ENCODE peak calls at places on chromosomes 13 and 19, in six cellular contexts. Y is tibial artery, E is NAMALWA, Z is RPMI7951, M is dorsolateral prefrontal cortex, T is lower leg skin. B is an unnamed sample.
A peak's percentile ranks its signal among the peaks of the same experiment; 100 is the strongest.

GRCh38 chr13:47788844-47789243 is 212.2 kb downstream of the SUCLA2 start:
- DNase-seq in Z (no peak), Y (no peak), E (no peak), T (no peak), M (no peak), B (no peak)

GRCh38 chr19:41297628-41298326 is 12.2 kb upstream of the CCDC97 start:
- DNase-seq in M (no peak), Y (peak; percentile 70), E (peak; percentile 81), Z (no peak), T (no peak), B (no peak)

GRCh38 chr13:60000081-60000480 is 163.6 kb downstream of the DIAPH3 start:
- DNase-seq in M (no peak), Z (no peak), Y (no peak), T (no peak), E (no peak), B (no peak)

GRCh38 chr19:41740415-41741243 is 14.7 kb upstream of the CEACAM6 start:
- DNase-seq in E (no peak), T (no peak), Y (no peak), M (no peak), Z (no peak), B (no peak)

GRCh38 chr13:98155475-98156111 is 12.7 kb downstream of the FARP1 start:
- DNase-seq in E (no peak), T (no peak), M (no peak), Y (no peak), Z (peak; percentile 47), B (no peak)

GRCh38 chr13:79593611-79594275 is 112.8 kb downstream of the NDFIP2 start:
- DNase-seq in E (no peak), T (no peak), M (no peak), Y (no peak), Z (peak; percentile 94), B (no peak)

GRCh38 chr13:49220035-49220855 is at the start of gene MLNR:
- DNase-seq in Y (no peak), M (no peak), T (no peak), E (no peak), Z (peak; percentile 19), B (peak; percentile 32)

GRCh38 chr13:109698779-109699178 is 87.6 kb downstream of the IRS2 start:
- DNase-seq in T (no peak), M (no peak), Z (peak; percentile 55), Y (no peak), E (no peak), B (no peak)

GRCh38 chr19:1045247-1045603 is 5.3 kb downstream of the ABCA7 start:
- DNase-seq in Z (no peak), Y (no peak), E (peak; percentile 100), M (no peak), T (no peak), B (peak; percentile 46)

GRCh38 chr19:10639836-10640235 is 14.3 kb upstream of the ILF3 start:
- DNase-seq in Y (no peak), M (no peak), E (no peak), T (no peak), Z (no peak), B (no peak)

GRCh38 chr13:27960362-27961226 is 8.5 kb downstream of the CDX2 start:
- DNase-seq in Y (no peak), M (no peak), T (no peak), E (no peak), Z (peak; percentile 18), B (no peak)

GRCh38 chr19:3606690-3607289 is at the start of gene TBXA2R:
- DNase-seq in M (peak; percentile 58), E (peak; percentile 41), T (peak; percentile 41), Z (peak; percentile 69), Y (peak; percentile 93), B (peak; percentile 44)

GRCh38 chr19:34994643-34995471 is 5.3 kb upstream of the GRAMD1A start:
- DNase-seq in Y (peak; percentile 79), Z (no peak), M (no peak), T (no peak), E (no peak), B (no peak)

GRCh38 chr19:57105976-57106610 is 13.7 kb upstream of the USP29 start:
- DNase-seq in T (no peak), M (no peak), Y (no peak), E (no peak), Z (no peak), B (no peak)

GRCh38 chr19:35396240-35396885 is 25.5 kb downstream of the GPR42 start:
- DNase-seq in M (no peak), Z (no peak), E (no peak), T (no peak), Y (no peak), B (no peak)

GRCh38 chr19:37989855-37990254 is 82.8 kb downstream of the SIPA1L3 start:
- DNase-seq in Y (no peak), M (no peak), E (no peak), T (no peak), Z (no peak), B (no peak)

GRCh38 chr13:55000043-55000442 is 1971.4 kb downstream of the OLFM4 start:
- DNase-seq in E (no peak), Y (no peak), Z (no peak), T (no peak), M (no peak), B (no peak)

GRCh38 chr19:34217952-34218817 is 36.2 kb upstream of the GARRE1 start:
- DNase-seq in Z (peak; percentile 96), Y (no peak), E (peak; percentile 90), M (no peak), T (no peak), B (peak; percentile 39)

GRCh38 chr13:108961542-108962125 is 332.2 kb downstream of the MYO16 start:
- DNase-seq in M (no peak), Z (peak; percentile 38), E (peak; percentile 79), T (no peak), Y (no peak), B (peak; percentile 86)